ENCODE peak calls at places on chromosomes 4 and X, in five cellular contexts. J is pancreas, F is fibroblast of the aortic adventitia, W is bronchial epithelial cell, P is heart right ventricle. T is an unnamed sample.

GRCh38 chr4:99746443-99746842 is 70.2 kb upstream of the DAPP1 start:
- DNase-seq in J (no peak), F (no peak), W (no peak), P (no peak), T (no peak)

GRCh38 chr4:34046580-34046979 is 2197.7 kb downstream of the ARAP2 start:
- DNase-seq in J (no peak), F (peak), W (peak), P (no peak), T (no peak)

GRCh38 chr4:6019316-6020263 is 1.4 kb upstream of the C4orf50 start:
- DNase-seq in J (peak), F (peak), W (peak), P (peak), T (peak)

GRCh38 chr4:129342820-129343219 is 246.9 kb downstream of the C4orf33 start:
- DNase-seq in J (no peak), F (peak), W (peak), P (no peak), T (no peak)

GRCh38 chr4:142778430-142778829 is 67.7 kb downstream of the INPP4B start:
- DNase-seq in J (no peak), F (peak), W (peak), P (no peak), T (no peak)

GRCh38 chr4:125168531-125168930 is 146.2 kb upstream of the FAT4 start:
- DNase-seq in J (no peak), F (peak), W (peak), P (no peak), T (no peak)

GRCh38 chr4:7924163-7924562 is 15.5 kb downstream of the AFAP1 start:
- DNase-seq in J (no peak), F (no peak), W (no peak), P (no peak), T (no peak)

GRCh38 chr4:152073738-152074137 is 312.9 kb upstream of the GATB start:
- DNase-seq in J (no peak), F (peak), W (peak), P (peak), T (no peak)

GRCh38 chrX:13023526-13024469 is 20.6 kb downstream of the FAM9C start:
- DNase-seq in J (no peak), F (no peak), W (no peak), P (no peak), T (no peak)

GRCh38 chr4:125235971-125236370 is 78.8 kb upstream of the FAT4 start:
- DNase-seq in J (no peak), F (no peak), W (no peak), P (no peak), T (no peak)

GRCh38 chr4:164935363-164935762 is 42.1 kb downstream of the TRIM61 start:
- DNase-seq in J (no peak), F (no peak), W (no peak), P (no peak), T (no peak)

GRCh38 chrX:2389324-2389723 is 111.5 kb downstream of the DHRSX start:
- DNase-seq in J (no peak), F (no peak), W (no peak), P (no peak), T (no peak)

GRCh38 chrX:69289046-69289838 is 124.0 kb upstream of the PJA1 start:
- DNase-seq in J (no peak), F (no peak), W (no peak), P (no peak), T (no peak)

GRCh38 chr4:113436360-113436759 is 325.2 kb downstream of the CAMK2D start:
- DNase-seq in J (no peak), F (peak), W (peak), P (peak), T (no peak)

GRCh38 chr4:145069361-145069760 is 28.6 kb downstream of the ANAPC10 start:
- DNase-seq in J (no peak), F (peak), W (peak), P (no peak), T (no peak)

GRCh38 chrX:129654652-129655546 is at the start of gene APLN:
- DNase-seq in J (no peak), F (peak), W (no peak), P (peak), T (no peak)

GRCh38 chrX:133350751-133351150 is 64.5 kb downstream of the GPC4 start:
- DNase-seq in J (peak), F (peak), W (peak), P (peak), T (no peak)

GRCh38 chr4:68466185-68466584 is 18.9 kb downstream of the TMPRSS11E start:
- DNase-seq in J (no peak), F (peak), W (peak), P (no peak), T (no peak)

GRCh38 chr4:168562021-168562691 is 65.3 kb downstream of the PALLD start:
- DNase-seq in J (no peak), F (peak), W (peak), P (no peak), T (no peak)

GRCh38 chr4:92735025-92735665 is 431.4 kb downstream of the GRID2 start:
- DNase-seq in J (no peak), F (no peak), W (no peak), P (no peak), T (no peak)

GRCh38 chr4:86791126-86791525 is 58.1 kb downstream of the SLC10A6 start:
- DNase-seq in J (no peak), F (no peak), W (no peak), P (no peak), T (no peak)

GRCh38 chr4:186249785-186250739 is 15.9 kb upstream of the F11 start:
- DNase-seq in J (no peak), F (peak), W (peak), P (no peak), T (no peak)

GRCh38 chr4:56321246-56321645 is 66.0 kb downstream of the AASDH start:
- DNase-seq in J (no peak), F (no peak), W (no peak), P (no peak), T (no peak)

DNA sequence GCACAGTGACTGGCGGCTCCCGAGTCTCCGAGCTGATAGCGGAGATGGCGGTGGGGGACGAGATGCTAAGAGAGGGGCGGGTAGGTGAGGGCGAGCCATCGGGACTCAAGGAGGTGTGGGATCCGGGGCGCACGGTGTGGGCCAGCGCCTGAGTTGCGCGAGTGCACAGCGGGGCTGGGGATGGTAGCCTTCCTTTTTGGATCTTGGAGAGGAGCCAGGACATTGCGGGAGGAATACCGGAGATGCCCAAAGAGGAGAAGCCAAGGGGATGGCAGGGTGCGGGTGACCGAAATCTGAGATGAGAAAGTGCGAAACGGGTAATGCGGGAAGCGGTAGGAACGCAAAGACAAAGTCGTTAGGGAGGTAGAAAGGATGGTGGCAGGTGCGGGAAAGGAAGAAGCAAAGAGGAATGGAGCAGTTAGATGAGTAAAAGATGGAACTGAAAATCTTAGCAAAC is 438 bp upstream of the FAM184B start:
- DNase-seq in J (no peak), F (no peak), W (no peak), P (no peak), T (no peak)
- H3K4me3 ChIP-seq in J (peak), F (peak), W (no peak), P (peak), T (peak)

GRCh38 chrX:153441296-153441695 is 4.6 kb downstream of the TREX2 start:
- DNase-seq in J (no peak), F (no peak), W (peak), P (no peak), T (no peak)

GRCh38 chrX:153435845-153436244 is 10.0 kb downstream of the TREX2 start:
- DNase-seq in J (no peak), F (no peak), W (no peak), P (no peak), T (no peak)

GRCh38 chrX:153439977-153440376 is 5.9 kb downstream of the TREX2 start:
- DNase-seq in J (no peak), F (no peak), W (no peak), P (no peak), T (no peak)

GRCh38 chrX:153440556-153441135 is 5.2 kb downstream of the TREX2 start:
- DNase-seq in J (no peak), F (no peak), W (peak), P (no peak), T (no peak)

GRCh38 chrX:153438522-153438921 is 7.3 kb downstream of the TREX2 start:
- DNase-seq in J (no peak), F (peak), W (peak), P (no peak), T (no peak)
- TF ChIP-seq CTCF in J (no peak), F (peak), W (peak), P (no peak), T (no peak)

DNA sequence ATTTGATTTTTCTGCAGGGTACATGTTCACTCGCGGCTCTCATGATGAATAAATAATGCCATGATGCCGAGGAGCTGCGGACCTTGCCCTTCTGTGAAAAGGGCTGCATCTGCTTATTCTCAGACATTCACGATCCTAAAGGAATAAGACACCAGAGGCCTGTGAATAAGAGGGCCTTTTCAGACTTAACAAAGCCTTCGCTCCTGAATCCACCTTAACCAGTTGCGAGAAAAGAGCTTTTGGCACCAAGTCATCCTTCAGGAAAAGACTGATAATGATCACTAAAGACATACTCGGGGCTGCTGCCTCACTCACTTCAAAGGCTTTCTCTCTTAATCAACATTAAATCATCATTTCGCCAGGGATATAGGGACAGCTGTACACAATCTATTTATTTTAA is 147.5 kb downstream of the FBXO8 start:
- DNase-seq in J (no peak), F (peak), W (no peak), P (no peak), T (no peak)
- H3K4me3 ChIP-seq in J (no peak), F (peak), W (no peak), P (peak), T (peak)

GRCh38 chrX:135477576-135477975 is 42.9 kb upstream of the INTS6L start:
- DNase-seq in J (peak), F (peak), W (peak), P (peak), T (peak)
- TF ChIP-seq CTCF in J (peak), F (peak), W (peak), P (no peak), T (no peak)

T was measured in dorsolateral prefrontal cortex.